ENCODE peak calls at places on chromosomes 13 and 19, in four cellular contexts. R is IMR-90, C is Calu3, B is ascending aorta. Z is an unnamed sample.

GRCh38 chr13:70310720-70311119 is 202.5 kb upstream of the KLHL1 start:
- DNase-seq in B (no peak), R (no peak), C (peak), Z (no peak)

GRCh38 chr13:62049992-62050391 is 634.3 kb upstream of the PCDH20 start:
- DNase-seq in B (no peak), C (no peak), R (no peak), Z (no peak)

GRCh38 chr19:13966684-13967128 is 14.4 kb downstream of the DCAF15 start:
- DNase-seq in R (no peak), B (no peak), C (no peak), Z (no peak)

GRCh38 chr13:74825170-74825948 is 656.6 kb downstream of the TBC1D4 start:
- DNase-seq in B (no peak), C (no peak), R (peak), Z (no peak)

GRCh38 chr19:45505151-45505995 is 1.9 kb upstream of the VASP start:
- DNase-seq in R (peak), C (no peak), B (no peak), Z (no peak)

GRCh38 chr13:36089130-36089529 is 42.1 kb downstream of the DCLK1 start:
- DNase-seq in R (no peak), B (no peak), C (no peak), Z (no peak)

GRCh38 chr19:37218592-37218935 is 550 bp downstream of the ZNF383 start:
- DNase-seq in B (no peak), C (no peak), R (peak), Z (no peak)

GRCh38 chr19:18264428-18264827 is 9.8 kb downstream of the IQCN start:
- DNase-seq in B (no peak), R (no peak), C (no peak), Z (no peak)

GRCh38 chr13:99153219-99153618 is 47.4 kb upstream of the UBAC2 start:
- DNase-seq in B (no peak), R (no peak), C (no peak), Z (no peak)

GRCh38 chr19:1451916-1452801 is 2.2 kb downstream of the APC2 start:
- DNase-seq in B (no peak), C (no peak), R (no peak), Z (no peak)

GRCh38 chr13:95237310-95237870 is 63.9 kb downstream of the ABCC4 start:
- DNase-seq in C (no peak), R (no peak), B (no peak), Z (no peak)

GRCh38 chr13:39311619-39312018 is 273.4 kb downstream of the NHLRC3 start:
- DNase-seq in R (no peak), B (no peak), C (no peak), Z (no peak)

GRCh38 chr19:2767688-2768087 is 15.4 kb downstream of the SGTA start:
- DNase-seq in C (no peak), R (no peak), B (no peak), Z (no peak)

GRCh38 chr19:19436137-19436691 is 30.7 kb downstream of the GATAD2A start:
- DNase-seq in B (no peak), C (no peak), R (no peak), Z (no peak)

GRCh38 chr19:3243851-3244700 is 19.6 kb downstream of the CELF5 start:
- DNase-seq in C (peak), B (no peak), R (peak), Z (no peak)

GRCh38 chr13:22082030-22082429 is 411.2 kb downstream of the FGF9 start:
- DNase-seq in C (no peak), R (no peak), B (no peak), Z (no peak)

GRCh38 chr13:40149611-40150283 is 494.3 kb downstream of the COG6 start:
- DNase-seq in B (peak), R (peak), C (no peak), Z (no peak)

GRCh38 chr13:51396352-51396751 is 56.5 kb downstream of the INTS6 start:
- DNase-seq in R (peak), B (no peak), C (no peak), Z (no peak)

GRCh38 chr19:38003427-38004099 is 96.6 kb downstream of the SIPA1L3 start:
- DNase-seq in R (peak), C (peak), B (peak), Z (no peak)

GRCh38 chr19:27851543-27852060 is 1361.3 kb downstream of the UQCRFS1 start:
- DNase-seq in C (no peak), B (no peak), R (no peak), Z (no peak)

GRCh38 chr13:41065098-41065497 is 3.8 kb downstream of the WBP4 start:
- DNase-seq in R (peak), B (no peak), C (no peak), Z (no peak)

GRCh38 chr19:43438291-43439162 is 23.8 kb downstream of the TEX101 start:
- DNase-seq in R (peak), B (no peak), C (no peak), Z (no peak)

GRCh38 chr13:42337808-42338600 is 66.1 kb downstream of the AKAP11 start:
- DNase-seq in B (no peak), C (no peak), R (no peak), Z (no peak)

GRCh38 chr13:42329239-42329638 is 57.3 kb downstream of the AKAP11 start:
- DNase-seq in B (no peak), C (no peak), R (no peak), Z (no peak)

GRCh38 chr13:42330991-42331390 is 59.0 kb downstream of the AKAP11 start:
- DNase-seq in B (no peak), C (no peak), R (peak), Z (no peak)

GRCh38 chr13:42334329-42334706 is 62.4 kb downstream of the AKAP11 start:
- DNase-seq in B (no peak), C (peak), R (no peak), Z (no peak)

GRCh38 chr13:42333613-42334328 is 61.8 kb downstream of the AKAP11 start:
- DNase-seq in R (peak), C (peak), B (no peak), Z (no peak)
- TF ChIP-seq CTCF in R (peak), C (no peak), B (peak), Z (peak)

GRCh38 chr13:112102243-112102642 is 35.3 kb downstream of the SOX1 start:
- DNase-seq in B (no peak), R (no peak), C (no peak), Z (no peak)
- TF ChIP-seq CTCF in B (no peak), R (no peak), C (no peak), Z (peak)

GRCh38 chr19:40178756-40179155 is 12.5 kb upstream of the MAP3K10 start:
- DNase-seq in R (no peak), B (no peak), C (no peak), Z (no peak)

GRCh38 chr19:40184273-40184672 is 7.0 kb upstream of the MAP3K10 start:
- DNase-seq in B (no peak), R (no peak), C (no peak), Z (no peak)
- TF ChIP-seq CTCF in B (no peak), R (no peak), C (no peak), Z (no peak)

GRCh38 chr19:49689133-49690072 is at the start of gene ADM5:
- DNase-seq in R (no peak), B (no peak), C (no peak), Z (no peak)
- TF ChIP-seq CTCF in R (peak), B (peak), C (no peak), Z (peak)

GRCh38 chr13:60617863-60618733 is 221.1 kb downstream of the TDRD3 start:
- DNase-seq in B (no peak), R (peak), C (no peak), Z (no peak)
- TF ChIP-seq CTCF in B (peak), R (peak), C (no peak), Z (peak)

GRCh38 chr19:16659832-16660708 is at the start of gene SMIM7:
- DNase-seq in R (peak), B (peak), C (peak), Z (peak)
- TF ChIP-seq CTCF in R (peak), B (no peak), C (no peak), Z (peak)

DNA sequence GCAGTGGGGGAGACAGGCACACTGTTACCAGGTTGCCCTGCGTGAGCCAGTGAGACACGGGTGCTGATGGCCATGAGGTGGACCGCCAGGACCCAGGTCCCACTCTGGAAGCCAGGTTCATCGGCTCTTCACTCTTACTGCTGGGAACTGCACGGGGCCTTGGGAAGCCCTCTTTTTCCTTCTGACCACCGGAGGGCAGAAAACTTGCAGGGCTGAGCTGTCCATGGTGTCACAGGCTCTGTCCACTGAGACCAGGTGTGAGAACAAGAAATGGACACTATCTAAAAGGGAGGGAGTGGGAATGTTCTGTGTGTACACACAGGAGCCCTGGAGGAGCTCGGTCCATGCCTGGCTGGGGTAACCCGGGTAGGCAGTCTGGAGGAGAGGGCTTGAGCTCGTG is 93.4 kb downstream of the UQCRFS1 start:
- DNase-seq in B (no peak), C (peak), R (no peak), Z (no peak)
- TF ChIP-seq CTCF in B (no peak), C (peak), R (peak), Z (peak)

DNA sequence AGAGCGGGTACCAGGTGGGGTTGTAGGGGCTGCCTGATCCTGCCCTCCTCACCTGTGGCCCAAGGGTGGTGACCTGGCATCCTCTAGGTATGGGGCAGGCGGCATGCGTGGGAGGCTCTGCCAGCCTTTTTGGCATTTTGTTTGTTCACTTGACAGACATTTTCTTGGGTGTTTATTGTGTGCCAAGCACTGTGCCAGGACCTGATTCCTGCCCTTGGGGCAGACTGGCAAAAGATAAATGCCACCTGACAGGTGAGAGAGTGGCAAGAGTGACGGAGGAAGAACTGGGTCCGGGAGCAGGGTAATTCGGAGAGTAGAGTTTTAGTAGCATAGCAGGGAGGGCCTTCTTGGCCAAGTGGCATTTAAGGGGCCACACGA is 6.0 kb downstream of the RAB11B start:
- DNase-seq in R (no peak), B (no peak), C (no peak), Z (no peak)
- TF ChIP-seq CTCF in R (no peak), B (no peak), C (no peak), Z (no peak)

Z was measured in chondrocyte.